ENCODE peak calls at places on chromosomes 7 and 10, in five cellular contexts. One of them, this sample, is unnamed.

GRCh38 chr10:52653510-52653909 is 119.1 kb downstream of the MBL2 start:
- DNase-seq in A549: peak
- DNase-seq in PC-9: no peak
- DNase-seq in Peyer's patch: no peak
- DNase-seq in HL-60: no peak
- DNase-seq in this sample: no peak

GRCh38 chr10:11435621-11436020 is 175.8 kb downstream of the USP6NL start:
- DNase-seq in A549: no peak
- DNase-seq in PC-9: no peak
- DNase-seq in Peyer's patch: no peak
- DNase-seq in HL-60: no peak
- DNase-seq in this sample: no peak

GRCh38 chr10:18523025-18523424 is 128.4 kb downstream of the NSUN6 start:
- DNase-seq in A549: no peak
- DNase-seq in PC-9: no peak
- DNase-seq in Peyer's patch: no peak
- DNase-seq in HL-60: no peak
- DNase-seq in this sample: no peak

GRCh38 chr7:45413419-45413818 is 160.7 kb upstream of the ADCY1 start:
- DNase-seq in A549: no peak
- DNase-seq in PC-9: no peak
- DNase-seq in Peyer's patch: no peak
- DNase-seq in HL-60: no peak
- DNase-seq in this sample: no peak

GRCh38 chr10:30219977-30220751 is 128.9 kb downstream of the MTPAP start:
- DNase-seq in A549: no peak
- DNase-seq in PC-9: peak
- DNase-seq in Peyer's patch: no peak
- DNase-seq in HL-60: peak
- DNase-seq in this sample: no peak

GRCh38 chr7:117072620-117073118 is 119.4 kb downstream of the ST7 start:
- DNase-seq in A549: no peak
- DNase-seq in PC-9: no peak
- DNase-seq in Peyer's patch: no peak
- DNase-seq in HL-60: peak
- DNase-seq in this sample: no peak

GRCh38 chr7:80150621-80151273 is 16.1 kb downstream of the GNAI1 start:
- DNase-seq in A549: no peak
- DNase-seq in PC-9: no peak
- DNase-seq in Peyer's patch: no peak
- DNase-seq in HL-60: no peak
- DNase-seq in this sample: no peak

GRCh38 chr7:121379930-121380329 is 16.2 kb downstream of the FAM3C start:
- DNase-seq in A549: no peak
- DNase-seq in PC-9: no peak
- DNase-seq in Peyer's patch: no peak
- DNase-seq in HL-60: no peak
- DNase-seq in this sample: no peak

GRCh38 chr7:105975770-105976428 is 12.8 kb downstream of the CDHR3 start:
- DNase-seq in A549: no peak
- DNase-seq in PC-9: no peak
- DNase-seq in Peyer's patch: no peak
- DNase-seq in HL-60: no peak
- DNase-seq in this sample: no peak

GRCh38 chr10:127986543-127987466 is 79.9 kb downstream of the PTPRE start:
- DNase-seq in A549: no peak
- DNase-seq in PC-9: no peak
- DNase-seq in Peyer's patch: no peak
- DNase-seq in HL-60: no peak
- DNase-seq in this sample: no peak

GRCh38 chr7:116259821-116260440 is 49.6 kb downstream of the TES start:
- DNase-seq in A549: peak
- DNase-seq in PC-9: peak
- DNase-seq in Peyer's patch: no peak
- DNase-seq in HL-60: no peak
- DNase-seq in this sample: no peak

GRCh38 chr10:6513509-6513908 is 66.6 kb downstream of the PRKCQ start:
- DNase-seq in A549: no peak
- DNase-seq in PC-9: no peak
- DNase-seq in Peyer's patch: no peak
- DNase-seq in HL-60: no peak
- DNase-seq in this sample: no peak

GRCh38 chr7:5417106-5418071 is 6.2 kb downstream of the TNRC18 start:
- DNase-seq in A549: peak
- DNase-seq in PC-9: peak
- DNase-seq in Peyer's patch: no peak
- DNase-seq in HL-60: no peak
- DNase-seq in this sample: no peak

GRCh38 chr7:97871659-97872024 is 566 bp downstream of the ASNS start:
- DNase-seq in A549: no peak
- DNase-seq in PC-9: no peak
- DNase-seq in Peyer's patch: peak
- DNase-seq in HL-60: no peak
- DNase-seq in this sample: no peak

GRCh38 chr7:45089314-45089891 is 634 bp upstream of the NACAD start:
- DNase-seq in A549: peak
- DNase-seq in PC-9: no peak
- DNase-seq in Peyer's patch: peak
- DNase-seq in HL-60: no peak
- DNase-seq in this sample: peak

GRCh38 chr7:43844257-43844656 is 25.1 kb downstream of the MRPS24 start:
- DNase-seq in A549: no peak
- DNase-seq in PC-9: no peak
- DNase-seq in Peyer's patch: no peak
- DNase-seq in HL-60: no peak
- DNase-seq in this sample: no peak

GRCh38 chr7:114799522-114800133 is 122.3 kb upstream of the MDFIC start:
- DNase-seq in A549: no peak
- DNase-seq in PC-9: no peak
- DNase-seq in Peyer's patch: no peak
- DNase-seq in HL-60: no peak
- DNase-seq in this sample: no peak

GRCh38 chr10:95289003-95289920 is 1.5 kb downstream of the PDLIM1 start:
- DNase-seq in A549: peak
- DNase-seq in PC-9: peak
- DNase-seq in Peyer's patch: no peak
- DNase-seq in HL-60: no peak
- DNase-seq in this sample: no peak

GRCh38 chr7:75979361-75980125 is 14.9 kb downstream of the TMEM120A start:
- DNase-seq in A549: no peak
- DNase-seq in PC-9: no peak
- DNase-seq in Peyer's patch: no peak
- DNase-seq in HL-60: no peak
- DNase-seq in this sample: peak

GRCh38 chr7:25813381-25813780 is 338.6 kb upstream of the NFE2L3 start:
- DNase-seq in A549: no peak
- DNase-seq in PC-9: no peak
- DNase-seq in Peyer's patch: no peak
- DNase-seq in HL-60: no peak
- DNase-seq in this sample: no peak

GRCh38 chr7:2680792-2681490 is 7.1 kb upstream of the AMZ1 start:
- DNase-seq in A549: peak
- DNase-seq in PC-9: peak
- DNase-seq in Peyer's patch: peak
- DNase-seq in HL-60: peak
- DNase-seq in this sample: peak

GRCh38 chr10:60299390-60299778 is 90.3 kb downstream of the ANK3 start:
- DNase-seq in A549: no peak
- DNase-seq in PC-9: no peak
- DNase-seq in Peyer's patch: no peak
- DNase-seq in HL-60: no peak
- DNase-seq in this sample: no peak

GRCh38 chr10:60295028-60295937 is 94.4 kb downstream of the ANK3 start:
- DNase-seq in A549: no peak
- DNase-seq in PC-9: no peak
- DNase-seq in Peyer's patch: no peak
- DNase-seq in HL-60: no peak
- DNase-seq in this sample: no peak

GRCh38 chr10:60299961-60300883 is 89.5 kb downstream of the ANK3 start:
- DNase-seq in A549: no peak
- DNase-seq in PC-9: no peak
- DNase-seq in Peyer's patch: no peak
- DNase-seq in HL-60: no peak
- DNase-seq in this sample: no peak

GRCh38 chr10:60296073-60296472 is 93.6 kb downstream of the ANK3 start:
- DNase-seq in A549: no peak
- DNase-seq in PC-9: no peak
- DNase-seq in Peyer's patch: no peak
- DNase-seq in HL-60: no peak
- DNase-seq in this sample: no peak

DNA sequence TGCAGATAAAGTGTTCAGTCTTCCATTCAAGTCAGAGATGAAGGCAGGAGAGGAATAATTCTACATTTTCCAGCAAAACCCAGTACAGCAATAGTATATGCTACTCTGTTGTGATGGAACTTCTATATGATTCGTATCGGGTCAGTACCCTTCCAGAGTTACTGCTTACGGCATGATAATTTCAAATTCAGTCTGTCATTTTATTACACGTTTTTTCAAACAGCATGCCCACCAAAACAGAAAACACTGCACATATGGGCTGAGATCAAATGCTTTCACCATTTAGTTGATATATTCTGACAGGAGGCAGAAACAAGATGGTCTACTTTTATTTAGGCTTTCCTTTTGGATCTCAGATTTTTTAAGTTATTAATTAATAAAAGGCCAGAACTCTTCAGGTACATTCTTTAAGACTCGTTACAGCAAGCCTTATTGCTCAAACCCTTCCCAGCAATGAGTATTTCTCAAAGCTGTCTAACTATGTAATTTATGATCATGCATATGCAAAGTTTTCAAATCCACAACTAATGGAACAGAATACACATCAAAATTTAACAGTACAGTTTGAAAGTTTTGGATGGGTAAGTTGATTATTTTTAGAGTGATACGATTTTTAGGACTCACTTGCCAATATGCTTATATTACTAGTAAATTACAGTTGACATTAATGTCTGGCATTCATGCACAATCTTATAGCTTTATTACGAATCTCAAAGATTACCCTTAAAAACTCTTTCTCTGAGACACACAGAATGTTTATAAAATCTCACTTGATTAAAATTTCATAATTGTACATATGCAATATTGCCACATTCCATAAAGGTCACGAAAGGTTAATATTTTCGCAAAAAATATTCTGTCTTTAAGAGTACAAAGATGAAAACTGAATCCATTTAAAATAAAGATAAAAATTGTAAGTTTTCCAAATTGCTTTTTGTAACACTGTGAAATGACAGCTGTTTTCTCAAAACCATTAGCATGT is 91.0 kb downstream of the ANK3 start:
- DNase-seq in A549: no peak
- DNase-seq in PC-9: no peak
- DNase-seq in Peyer's patch: no peak
- DNase-seq in HL-60: no peak
- DNase-seq in this sample: no peak
- H3K27ac ChIP-seq in A549: no peak
- H3K27ac ChIP-seq in PC-9: no peak
- H3K27ac ChIP-seq in Peyer's patch: no peak
- H3K27ac ChIP-seq in HL-60: no peak
- H3K27ac ChIP-seq in this sample: no peak

DNA sequence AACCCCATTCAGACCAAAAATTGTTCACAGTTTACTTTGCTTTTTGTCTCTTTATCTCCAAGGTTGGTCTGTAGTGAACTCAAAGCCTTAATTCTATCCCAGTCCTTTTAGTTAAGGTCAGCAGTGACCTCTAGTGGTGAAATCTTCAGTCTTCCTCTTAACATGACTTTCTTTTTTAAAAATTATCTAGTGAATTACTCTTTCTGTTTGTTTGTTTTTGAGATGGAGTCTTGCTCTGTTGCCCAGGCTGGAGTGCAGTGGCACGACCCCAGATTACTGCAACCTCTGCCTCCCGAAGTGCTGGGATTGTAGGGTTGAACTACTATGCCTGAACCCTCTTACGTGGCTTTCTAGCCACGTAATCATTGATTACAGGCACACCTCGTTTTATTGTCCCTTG is 25.0 kb downstream of the ZNF487 start:
- DNase-seq in A549: peak
- DNase-seq in PC-9: peak
- DNase-seq in Peyer's patch: no peak
- DNase-seq in HL-60: peak
- DNase-seq in this sample: no peak
- TF ChIP-seq CTCF in A549: peak
- TF ChIP-seq CTCF in PC-9: peak
- TF ChIP-seq CTCF in Peyer's patch: peak
- TF ChIP-seq CTCF in HL-60: peak
- TF ChIP-seq CTCF in this sample: peak

DNA sequence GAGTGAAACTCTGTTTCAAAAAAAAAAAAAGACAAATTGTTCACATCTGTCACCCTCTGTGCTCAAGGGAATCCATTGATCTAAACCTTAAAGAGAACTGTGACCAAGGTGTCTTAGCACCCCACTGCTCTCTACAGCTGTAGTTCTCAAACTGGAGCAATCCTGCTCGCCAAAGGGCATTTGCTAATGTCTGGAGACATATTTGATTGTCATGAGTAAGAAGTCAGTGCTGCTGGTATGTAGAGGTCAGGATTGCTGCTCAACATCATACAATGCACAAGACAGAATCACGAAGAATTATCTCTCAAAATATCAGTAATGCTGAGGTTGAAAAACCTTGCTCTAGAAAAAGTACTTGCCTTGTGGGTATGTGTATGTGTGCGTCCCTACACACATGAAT is 30.0 kb downstream of the ABLIM1 start:
- DNase-seq in A549: no peak
- DNase-seq in PC-9: no peak
- DNase-seq in Peyer's patch: no peak
- DNase-seq in HL-60: no peak
- DNase-seq in this sample: no peak
- H3K27ac ChIP-seq in A549: no peak
- H3K27ac ChIP-seq in PC-9: no peak
- H3K27ac ChIP-seq in Peyer's patch: no peak
- H3K27ac ChIP-seq in HL-60: no peak
- H3K27ac ChIP-seq in this sample: no peak

GRCh38 chr7:149764481-149765398 is 8.6 kb downstream of the ZNF467 start:
- DNase-seq in A549: no peak
- DNase-seq in PC-9: no peak
- DNase-seq in Peyer's patch: no peak
- DNase-seq in HL-60: no peak
- DNase-seq in this sample: no peak
- TF ChIP-seq CTCF in A549: no peak
- TF ChIP-seq CTCF in PC-9: no peak
- TF ChIP-seq CTCF in Peyer's patch: no peak
- TF ChIP-seq CTCF in HL-60: no peak
- TF ChIP-seq CTCF in this sample: no peak

DNA sequence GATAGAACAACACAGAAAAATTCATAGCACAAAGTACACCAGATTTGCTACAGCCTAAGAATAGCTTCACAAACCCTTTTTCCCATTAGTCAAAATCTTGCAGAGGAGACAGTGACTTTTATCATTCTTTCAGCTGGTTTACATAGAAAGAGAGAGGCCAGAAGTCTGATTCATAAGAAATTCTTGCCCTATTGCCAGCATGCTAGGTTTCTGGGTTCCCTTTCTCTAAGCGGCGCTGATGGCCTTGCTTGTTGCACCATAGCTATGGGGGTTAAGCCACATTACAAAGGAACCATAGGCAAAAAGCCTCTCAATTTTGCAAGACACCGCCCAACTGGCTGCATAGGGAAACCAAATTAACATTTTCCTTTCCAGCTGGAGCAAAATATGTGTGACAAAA is 87.4 kb downstream of the ZNF467 start:
- DNase-seq in A549: no peak
- DNase-seq in PC-9: peak
- DNase-seq in Peyer's patch: no peak
- DNase-seq in HL-60: peak
- DNase-seq in this sample: no peak
- H3K27ac ChIP-seq in A549: no peak
- H3K27ac ChIP-seq in PC-9: no peak
- H3K27ac ChIP-seq in Peyer's patch: no peak
- H3K27ac ChIP-seq in HL-60: peak
- H3K27ac ChIP-seq in this sample: no peak